ENCODE peak calls at places on chromosomes 16 and 17, in four cellular contexts. One of them, this sample, is unnamed.

GRCh38 chr16:12901204-12901596 is 198 bp upstream of the SHISA9 start:
- DNase-seq in omental fat pad: no peak
- DNase-seq in stimulated activated CD4-positive, alpha-beta T cell treated with anti-CD3 and anti-CD28 coated beads, Interleukin-4, amount 100 ng/mL, for 4 hours: no peak
- DNase-seq in AG08395: no peak
- DNase-seq in this sample: no peak

GRCh38 chr16:3716831-3717234 is 491 bp downstream of the TRAP1 start:
- DNase-seq in omental fat pad: no peak
- DNase-seq in stimulated activated CD4-positive, alpha-beta T cell treated with anti-CD3 and anti-CD28 coated beads, Interleukin-4, amount 100 ng/mL, for 4 hours: peak
- DNase-seq in AG08395: peak
- DNase-seq in this sample: no peak

GRCh38 chr17:72021417-72022041 is 99.3 kb upstream of the SOX9 start:
- DNase-seq in omental fat pad: no peak
- DNase-seq in stimulated activated CD4-positive, alpha-beta T cell treated with anti-CD3 and anti-CD28 coated beads, Interleukin-4, amount 100 ng/mL, for 4 hours: no peak
- DNase-seq in AG08395: no peak
- DNase-seq in this sample: no peak

GRCh38 chr17:75843577-75844529 is at the start of gene UNC13D:
- DNase-seq in omental fat pad: no peak
- DNase-seq in stimulated activated CD4-positive, alpha-beta T cell treated with anti-CD3 and anti-CD28 coated beads, Interleukin-4, amount 100 ng/mL, for 4 hours: peak
- DNase-seq in AG08395: no peak
- DNase-seq in this sample: no peak

GRCh38 chr16:78925071-78925714 is 675.3 kb downstream of the MAF start:
- DNase-seq in omental fat pad: no peak
- DNase-seq in stimulated activated CD4-positive, alpha-beta T cell treated with anti-CD3 and anti-CD28 coated beads, Interleukin-4, amount 100 ng/mL, for 4 hours: no peak
- DNase-seq in AG08395: no peak
- DNase-seq in this sample: no peak

GRCh38 chr17:57586099-57586702 is 158.9 kb downstream of the CCDC182 start:
- DNase-seq in omental fat pad: no peak
- DNase-seq in stimulated activated CD4-positive, alpha-beta T cell treated with anti-CD3 and anti-CD28 coated beads, Interleukin-4, amount 100 ng/mL, for 4 hours: no peak
- DNase-seq in AG08395: no peak
- DNase-seq in this sample: no peak

GRCh38 chr17:59149051-59149450 is 5.9 kb downstream of the SKA2 start:
- DNase-seq in omental fat pad: no peak
- DNase-seq in stimulated activated CD4-positive, alpha-beta T cell treated with anti-CD3 and anti-CD28 coated beads, Interleukin-4, amount 100 ng/mL, for 4 hours: no peak
- DNase-seq in AG08395: peak
- DNase-seq in this sample: no peak

GRCh38 chr17:77628035-77628434 is 330.5 kb upstream of the TNRC6C start:
- DNase-seq in omental fat pad: no peak
- DNase-seq in stimulated activated CD4-positive, alpha-beta T cell treated with anti-CD3 and anti-CD28 coated beads, Interleukin-4, amount 100 ng/mL, for 4 hours: no peak
- DNase-seq in AG08395: no peak
- DNase-seq in this sample: no peak

GRCh38 chr16:15054357-15055140 is 1.3 kb downstream of the NTAN1 start:
- DNase-seq in omental fat pad: no peak
- DNase-seq in stimulated activated CD4-positive, alpha-beta T cell treated with anti-CD3 and anti-CD28 coated beads, Interleukin-4, amount 100 ng/mL, for 4 hours: no peak
- DNase-seq in AG08395: no peak
- DNase-seq in this sample: no peak

GRCh38 chr17:76646712-76647111 is 3.2 kb upstream of the ST6GALNAC1 start:
- DNase-seq in omental fat pad: no peak
- DNase-seq in stimulated activated CD4-positive, alpha-beta T cell treated with anti-CD3 and anti-CD28 coated beads, Interleukin-4, amount 100 ng/mL, for 4 hours: no peak
- DNase-seq in AG08395: no peak
- DNase-seq in this sample: no peak

GRCh38 chr16:15498427-15499175 is 64.2 kb downstream of the BMERB1 start:
- DNase-seq in omental fat pad: no peak
- DNase-seq in stimulated activated CD4-positive, alpha-beta T cell treated with anti-CD3 and anti-CD28 coated beads, Interleukin-4, amount 100 ng/mL, for 4 hours: no peak
- DNase-seq in AG08395: no peak
- DNase-seq in this sample: no peak

GRCh38 chr16:49961087-49961486 is 63.9 kb upstream of the CNEP1R1 start:
- DNase-seq in omental fat pad: no peak
- DNase-seq in stimulated activated CD4-positive, alpha-beta T cell treated with anti-CD3 and anti-CD28 coated beads, Interleukin-4, amount 100 ng/mL, for 4 hours: no peak
- DNase-seq in AG08395: no peak
- DNase-seq in this sample: no peak

GRCh38 chr17:20073056-20073979 is 64.2 kb downstream of the SPECC1 start:
- DNase-seq in omental fat pad: no peak
- DNase-seq in stimulated activated CD4-positive, alpha-beta T cell treated with anti-CD3 and anti-CD28 coated beads, Interleukin-4, amount 100 ng/mL, for 4 hours: peak
- DNase-seq in AG08395: peak
- DNase-seq in this sample: no peak

GRCh38 chr16:65071371-65072311 is 50.2 kb downstream of the CDH11 start:
- DNase-seq in omental fat pad: no peak
- DNase-seq in stimulated activated CD4-positive, alpha-beta T cell treated with anti-CD3 and anti-CD28 coated beads, Interleukin-4, amount 100 ng/mL, for 4 hours: no peak
- DNase-seq in AG08395: peak
- DNase-seq in this sample: peak

GRCh38 chr16:75198135-75198600 is 8.8 kb downstream of the CTRB2 start:
- DNase-seq in omental fat pad: no peak
- DNase-seq in stimulated activated CD4-positive, alpha-beta T cell treated with anti-CD3 and anti-CD28 coated beads, Interleukin-4, amount 100 ng/mL, for 4 hours: no peak
- DNase-seq in AG08395: peak
- DNase-seq in this sample: no peak

GRCh38 chr17:38728290-38728831 is 1.8 kb upstream of the CISD3 start:
- DNase-seq in omental fat pad: no peak
- DNase-seq in stimulated activated CD4-positive, alpha-beta T cell treated with anti-CD3 and anti-CD28 coated beads, Interleukin-4, amount 100 ng/mL, for 4 hours: peak
- DNase-seq in AG08395: no peak
- DNase-seq in this sample: no peak

GRCh38 chr17:49249292-49249794 is 18.8 kb upstream of the PHOSPHO1 start:
- DNase-seq in omental fat pad: no peak
- DNase-seq in stimulated activated CD4-positive, alpha-beta T cell treated with anti-CD3 and anti-CD28 coated beads, Interleukin-4, amount 100 ng/mL, for 4 hours: no peak
- DNase-seq in AG08395: peak
- DNase-seq in this sample: no peak

GRCh38 chr17:1074886-1075665 is 78.1 kb downstream of the TIMM22 start:
- DNase-seq in omental fat pad: no peak
- DNase-seq in stimulated activated CD4-positive, alpha-beta T cell treated with anti-CD3 and anti-CD28 coated beads, Interleukin-4, amount 100 ng/mL, for 4 hours: no peak
- DNase-seq in AG08395: no peak
- DNase-seq in this sample: no peak

GRCh38 chr17:65730711-65731169 is 169.3 kb upstream of the AXIN2 start:
- DNase-seq in omental fat pad: no peak
- DNase-seq in stimulated activated CD4-positive, alpha-beta T cell treated with anti-CD3 and anti-CD28 coated beads, Interleukin-4, amount 100 ng/mL, for 4 hours: no peak
- DNase-seq in AG08395: peak
- DNase-seq in this sample: no peak